ENCODE peak calls at places on chromosomes 6 and 20, in eight cellular contexts. M is RWPE1; R is NCI-H1417; C is activated CD8-positive, alpha-beta memory T cell treated with anti-CD3 and anti-CD28 coated beads, Interleukin-2, amount 10 ng/mL, durations not matched to agents 7 days and 5 days; Q is activated CD4-positive, CD25-positive, alpha-beta regulatory T cell; J is effector CD4-positive, alpha-beta T cell; Z is activated CD4-positive, alpha-beta T cell treated with anti-CD3 and anti-CD28 coated beads, Interleukin-2, amount 10 ng/mL, durations not matched to agents 7 days and 5 days; L is OCI-LY7. P is an unnamed sample.

GRCh38 chr20:18722381-18722780 is 91.2 kb upstream of the SCP2D1 start:
- DNase-seq in M (no peak), R (no peak), C (no peak), Q (no peak), J (no peak), Z (no peak), L (no peak), P (no peak)

GRCh38 chr6:63333440-63333839 is 13.7 kb upstream of the LGSN start:
- DNase-seq in M (no peak), R (no peak), C (no peak), Q (no peak), J (no peak), Z (no peak), L (no peak), P (no peak)

GRCh38 chr20:62688855-62689460 is 19.7 kb upstream of the NTSR1 start:
- DNase-seq in M (peak; percentile 51), R (no peak), C (no peak), Q (no peak), J (no peak), Z (no peak), L (no peak), P (no peak)

GRCh38 chr6:95169790-95170189 is 407.5 kb upstream of the MANEA start:
- DNase-seq in M (no peak), R (no peak), C (no peak), Q (no peak), J (no peak), Z (no peak), L (no peak), P (no peak)

GRCh38 chr20:49846206-49846807 is 33.7 kb downstream of the SLC9A8 start:
- DNase-seq in M (peak; percentile 41), R (peak; percentile 71), C (peak; percentile 64), Q (peak; percentile 32), J (peak; percentile 52), Z (peak; percentile 78), L (peak; percentile 77), P (no peak)

GRCh38 chr20:63577317-63577894 is 3.4 kb upstream of the HELZ2 start:
- DNase-seq in M (no peak), R (no peak), C (no peak), Q (no peak), J (no peak), Z (no peak), L (no peak), P (no peak)

GRCh38 chr6:16400248-16400760 is 161.9 kb downstream of the GMPR start:
- DNase-seq in M (no peak), R (no peak), C (no peak), Q (no peak), J (no peak), Z (no peak), L (no peak), P (no peak)

GRCh38 chr20:62845818-62846527 is 15.6 kb downstream of the TCFL5 start:
- DNase-seq in M (no peak), R (no peak), C (no peak), Q (no peak), J (no peak), Z (no peak), L (no peak), P (no peak)

GRCh38 chr6:165800337-165800736 is 137.3 kb upstream of the PDE10A start:
- DNase-seq in M (no peak), R (no peak), C (no peak), Q (no peak), J (no peak), Z (no peak), L (no peak), P (no peak)

GRCh38 chr6:154928325-154928922 is 66.7 kb upstream of the TIAM2 start:
- DNase-seq in M (peak; percentile 65), R (peak; percentile 87), C (peak; percentile 74), Q (peak; percentile 5), J (peak; percentile 53), Z (peak; percentile 82), L (peak; percentile 80), P (peak; percentile 79)

GRCh38 chr6:2179950-2180349 is 65.5 kb downstream of the GMDS start:
- DNase-seq in M (no peak), R (no peak), C (no peak), Q (no peak), J (no peak), Z (no peak), L (no peak), P (no peak)

GRCh38 chr6:163814494-163815364 is 400.2 kb downstream of the QKI start:
- DNase-seq in M (peak; percentile 81), R (no peak), C (no peak), Q (no peak), J (no peak), Z (no peak), L (peak; percentile 67), P (no peak)

GRCh38 chr6:27148404-27148795 is 99.1 kb upstream of the PRSS16 start:
- DNase-seq in M (no peak), R (no peak), C (no peak), Q (no peak), J (no peak), Z (no peak), L (no peak), P (no peak)

GRCh38 chr6:161276605-161277155 is 2.8 kb upstream of the AGPAT4 start:
- DNase-seq in M (no peak), R (no peak), C (no peak), Q (no peak), J (no peak), Z (no peak), L (no peak), P (no peak)

GRCh38 chr6:3829285-3829684 is 19.9 kb upstream of the FAM50B start:
- DNase-seq in M (no peak), R (no peak), C (no peak), Q (no peak), J (no peak), Z (no peak), L (no peak), P (no peak)

GRCh38 chr6:165799736-165800135 is 136.7 kb upstream of the PDE10A start:
- DNase-seq in M (no peak), R (no peak), C (no peak), Q (no peak), J (no peak), Z (no peak), L (no peak), P (no peak)

GRCh38 chr6:153814136-153814535 is 224.9 kb upstream of the OPRM1 start:
- DNase-seq in M (no peak), R (no peak), C (no peak), Q (no peak), J (no peak), Z (no peak), L (no peak), P (no peak)

GRCh38 chr6:16179970-16180431 is 51.1 kb downstream of the MYLIP start:
- DNase-seq in M (no peak), R (no peak), C (peak; percentile 83), Q (peak; percentile 11), J (peak; percentile 32), Z (peak; percentile 83), L (no peak), P (no peak)

GRCh38 chr6:107801195-107801594 is 22.9 kb downstream of the SCML4 start:
- DNase-seq in M (no peak), R (no peak), C (no peak), Q (no peak), J (no peak), Z (no peak), L (no peak), P (no peak)

GRCh38 chr6:52307900-52308372 is 23.4 kb upstream of the MCM3 start:
- DNase-seq in M (no peak), R (no peak), C (peak; percentile 54), Q (no peak), J (no peak), Z (peak; percentile 54), L (peak; percentile 74), P (no peak)

GRCh38 chr20:50513169-50514034 is 3.2 kb downstream of the PTPN1 start:
- DNase-seq in M (peak; percentile 63), R (no peak), C (no peak), Q (no peak), J (no peak), Z (no peak), L (no peak), P (no peak)

GRCh38 chr20:46978871-46979536 is 84.4 kb downstream of the EYA2 start:
- DNase-seq in M (no peak), R (no peak), C (no peak), Q (no peak), J (no peak), Z (no peak), L (no peak), P (no peak)

GRCh38 chr6:170476360-170476759 is 76.7 kb downstream of the PSMB1 start:
- DNase-seq in M (no peak), R (no peak), C (no peak), Q (no peak), J (no peak), Z (no peak), L (no peak), P (no peak)

GRCh38 chr6:160348552-160349441 is 619 bp downstream of the SLC22A3 start:
- DNase-seq in M (peak; percentile 38), R (no peak), C (no peak), Q (no peak), J (no peak), Z (no peak), L (no peak), P (no peak)

GRCh38 chr6:128474933-128475332 is 45.5 kb downstream of the PTPRK start:
- DNase-seq in M (no peak), R (no peak), C (no peak), Q (no peak), J (no peak), Z (no peak), L (no peak), P (no peak)

P was measured in ascending aorta.